ENCODE peak calls at places on chromosomes 12 and 14, in four cellular contexts. P, M, A and K are unnamed samples.

GRCh38 chr12:99024191-99024590 is 379.1 kb downstream of the APAF1 start:
- DNase-seq in P (no peak), A (no peak), M (no peak), K (no peak)

GRCh38 chr12:42725839-42726238 is 136.3 kb upstream of the PRICKLE1 start:
- DNase-seq in P (peak), A (peak), M (no peak), K (no peak)

GRCh38 chr14:58740584-58740983 is 102.8 kb downstream of the DACT1 start:
- DNase-seq in A (no peak), M (no peak), P (no peak), K (no peak)

GRCh38 chr12:98440165-98440581 is 75.2 kb upstream of the TMPO start:
- DNase-seq in A (peak), P (peak), M (peak), K (no peak)

GRCh38 chr12:52794479-52795331 is 1.2 kb downstream of the KRT3 start:
- DNase-seq in P (no peak), A (no peak), M (no peak), K (no peak)

GRCh38 chr12:112479413-112479812 is 60.7 kb downstream of the PTPN11 start:
- DNase-seq in M (no peak), P (no peak), A (no peak), K (no peak)

GRCh38 chr14:60506985-60507829 is 1.7 kb upstream of the SIX6 start:
- DNase-seq in A (no peak), M (no peak), P (no peak), K (no peak)

GRCh38 chr14:23402296-23403138 is 5.6 kb downstream of the MYH6 start:
- DNase-seq in M (no peak), A (no peak), P (no peak), K (no peak)

GRCh38 chr14:92794547-92794941 is 439 bp downstream of the GOLGA5 start:
- DNase-seq in A (no peak), M (no peak), P (no peak), K (no peak)

GRCh38 chr12:120406080-120406479 is 31.8 kb upstream of the COX6A1 start:
- DNase-seq in A (no peak), M (no peak), P (no peak), K (no peak)

GRCh38 chr12:21416611-21417121 is 20.8 kb upstream of the PYROXD1 start:
- DNase-seq in P (peak), M (no peak), A (no peak), K (no peak)

GRCh38 chr14:22900088-22900799 is 17.2 kb downstream of the REM2 start:
- DNase-seq in P (peak), A (peak), M (no peak), K (peak)

GRCh38 chr12:70576341-70577282 is 60.6 kb downstream of the PTPRB start:
- DNase-seq in A (peak), M (no peak), P (peak), K (no peak)

GRCh38 chr12:28872654-28873268 is 276.3 kb upstream of the FAR2 start:
- DNase-seq in A (peak), P (peak), M (peak), K (no peak)

GRCh38 chr12:49808686-49809368 is 19.4 kb downstream of the NCKAP5L start:
- DNase-seq in A (no peak), P (no peak), M (no peak), K (no peak)

GRCh38 chr12:56298828-56299227 is 1.3 kb downstream of the CS start:
- DNase-seq in P (no peak), M (no peak), A (no peak), K (no peak)

GRCh38 chr14:99794156-99794780 is 1.1 kb downstream of the EML1 start:
- DNase-seq in A (no peak), M (no peak), P (no peak), K (no peak)

GRCh38 chr12:50642755-50643154 is 121.1 kb upstream of the ATF1 start:
- DNase-seq in A (no peak), P (no peak), M (no peak), K (no peak)

GRCh38 chr14:83290447-83290846 is 1756.8 kb upstream of the SEL1L start:
- DNase-seq in A (no peak), M (no peak), P (no peak), K (no peak)

GRCh38 chr12:109761631-109761950 is 48.0 kb downstream of the FAM222A start:
- DNase-seq in A (no peak), P (no peak), M (peak), K (no peak)

GRCh38 chr14:21440857-21441256 is 15.1 kb downstream of the CHD8 start:
- DNase-seq in P (no peak), M (no peak), A (no peak), K (no peak)

GRCh38 chr12:108773798-108774788 is 42.8 kb upstream of the CORO1C start:
- DNase-seq in P (peak), M (peak), A (peak), K (no peak)

GRCh38 chr12:104292872-104293794 is 10.4 kb upstream of the EID3 start:
- DNase-seq in M (no peak), P (no peak), A (no peak), K (no peak)

GRCh38 chr14:89292579-89293348 is 124.3 kb downstream of the FOXN3 start:
- DNase-seq in M (no peak), P (no peak), A (no peak), K (no peak)

GRCh38 chr12:94925729-94926128 is 77.8 kb downstream of the NDUFA12 start:
- DNase-seq in A (no peak), M (no peak), P (no peak), K (no peak)

GRCh38 chr14:100155049-100155621 is 4.3 kb downstream of the DEGS2 start:
- DNase-seq in P (no peak), A (no peak), M (no peak), K (peak)

GRCh38 chr12:1811281-1811947 is 9.0 kb upstream of the LRTM2 start:
- DNase-seq in A (peak), M (no peak), P (no peak), K (no peak)

GRCh38 chr12:59780605-59781135 is 184.8 kb downstream of the SLC16A7 start:
- DNase-seq in A (peak), P (peak), M (no peak), K (no peak)

GRCh38 chr12:79331870-79332269 is 358.9 kb downstream of the PAWR start:
- DNase-seq in M (no peak), A (peak), P (no peak), K (no peak)

GRCh38 chr12:89862511-89863331 is 154.1 kb upstream of the ATP2B1 start:
- DNase-seq in A (no peak), M (no peak), P (peak), K (no peak)

GRCh38 chr12:47071241-47071852 is 8.1 kb upstream of the PCED1B start:
- DNase-seq in P (no peak), M (no peak), A (no peak), K (no peak)
- TF ChIP-seq CTCF in P (peak), M (no peak), A (peak), K (peak)

GRCh38 chr14:106414464-106414863 is 888.1 kb downstream of the TMEM121 start:
- DNase-seq in P (no peak), M (no peak), A (no peak), K (no peak)

GRCh38 chr14:106419432-106419831 is 893.0 kb downstream of the TMEM121 start:
- DNase-seq in M (no peak), A (no peak), P (no peak), K (no peak)

GRCh38 chr14:106422066-106422465 is 895.7 kb downstream of the TMEM121 start:
- DNase-seq in A (no peak), M (no peak), P (no peak), K (no peak)

GRCh38 chr14:106417224-106418049 is 891.1 kb downstream of the TMEM121 start:
- DNase-seq in P (no peak), M (peak), A (no peak), K (no peak)
- TF ChIP-seq CTCF in P (peak), M (peak), A (peak), K (peak)

GRCh38 chr12:14108702-14109101 is 127.3 kb upstream of the GRIN2B start:
- DNase-seq in M (no peak), P (no peak), A (no peak), K (no peak)

GRCh38 chr12:14113031-14113430 is 131.6 kb upstream of the GRIN2B start:
- DNase-seq in M (no peak), P (no peak), A (no peak), K (no peak)

DNA sequence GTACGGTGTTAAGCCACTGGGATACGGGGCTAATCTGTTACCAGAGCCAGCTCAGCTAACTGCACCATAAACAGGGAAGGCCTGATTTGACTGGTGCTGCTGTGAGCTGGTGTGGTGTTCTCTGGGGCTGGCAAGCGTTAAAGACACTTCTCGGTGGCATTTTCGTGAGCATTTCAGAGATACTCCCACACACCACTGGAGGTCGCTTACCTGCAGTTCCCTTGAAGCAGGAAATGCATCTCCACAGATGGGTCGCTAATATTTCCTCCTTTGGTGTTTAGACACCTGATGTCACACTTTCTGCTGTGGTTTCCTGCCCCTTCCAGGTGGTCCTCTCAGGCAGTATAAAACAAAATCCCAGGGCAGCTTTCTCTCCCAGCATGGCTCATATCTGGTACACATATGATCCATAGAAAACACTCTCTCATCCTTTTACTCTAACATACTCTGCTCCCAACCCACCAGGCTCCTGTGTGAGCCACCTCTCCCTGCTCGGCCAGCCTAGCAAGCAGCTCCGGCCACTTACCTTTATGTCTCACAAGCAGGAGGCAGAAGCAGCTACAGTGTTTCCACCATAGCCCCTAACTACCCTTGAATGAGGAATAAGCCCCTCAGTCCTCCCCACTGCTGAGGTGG is 129.9 kb upstream of the GRIN2B start:
- DNase-seq in M (no peak), A (no peak), P (no peak), K (no peak)
- TF ChIP-seq CTCF in M (no peak), A (no peak), P (no peak), K (peak)

DNA sequence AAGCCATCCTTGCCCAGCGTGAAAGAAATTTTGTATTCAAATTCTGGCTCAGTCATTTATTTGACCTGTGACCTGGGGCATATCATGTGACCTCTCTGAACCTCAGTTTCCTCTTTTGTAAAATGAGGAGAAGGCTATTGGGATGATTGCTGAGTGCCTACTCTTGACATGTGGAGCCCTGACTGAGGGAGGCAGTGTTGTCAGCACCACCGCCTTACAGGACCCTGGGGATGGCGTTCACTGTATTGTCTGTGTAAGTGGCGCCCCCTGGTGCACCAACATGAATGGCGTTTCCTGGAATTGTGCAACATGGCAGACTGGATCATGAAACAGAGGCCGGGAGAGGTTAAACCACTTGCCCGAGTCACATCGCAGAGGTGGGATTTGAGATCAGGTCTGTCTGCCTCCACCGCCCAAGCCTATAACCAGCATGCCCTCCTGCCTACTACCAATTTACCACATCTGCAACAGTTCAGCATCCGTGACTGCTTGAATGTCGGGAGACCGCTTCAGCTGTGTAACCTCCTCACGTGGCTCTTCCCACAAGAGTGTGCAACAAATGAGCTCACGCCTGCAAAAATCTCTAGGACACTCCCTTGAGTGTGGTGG is 20.1 kb upstream of the CCDC63 start:
- DNase-seq in P (peak), M (peak), A (peak), K (peak)
- TF ChIP-seq CTCF in P (peak), M (peak), A (peak), K (peak)

DNA sequence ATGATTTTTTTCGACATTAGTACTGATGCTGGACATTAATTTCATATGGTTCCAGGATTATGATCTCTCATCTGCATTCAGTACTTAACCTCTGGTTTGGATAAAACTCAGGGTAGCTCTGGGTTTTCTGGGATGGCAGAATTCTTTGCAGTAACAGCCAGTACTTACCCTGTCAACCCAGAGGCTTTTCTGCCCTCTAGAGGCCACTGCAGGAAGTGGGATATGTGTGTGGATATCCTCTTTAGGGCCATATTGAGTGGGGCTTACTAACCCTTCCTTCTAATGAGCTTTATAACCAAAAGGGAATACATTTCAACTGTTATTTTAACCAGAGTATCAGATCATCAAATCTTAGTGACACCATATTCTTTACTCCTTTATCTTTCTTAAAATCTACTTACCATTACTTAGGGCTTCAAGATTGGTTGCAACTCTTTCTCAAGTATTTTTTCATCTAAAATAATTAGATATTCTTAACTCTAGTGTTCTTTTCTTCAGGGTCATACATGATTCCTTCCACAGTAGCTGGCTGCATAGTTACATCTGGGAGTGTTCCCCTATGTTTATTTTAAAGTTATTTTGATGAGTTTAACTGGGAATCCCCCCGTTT is 488.0 kb upstream of the STXBP6 start:
- DNase-seq in M (peak), P (no peak), A (no peak), K (peak)
- TF ChIP-seq CTCF in M (peak), P (peak), A (peak), K (peak)

GRCh38 chr14:86646688-86647687 is 1117.0 kb downstream of the FLRT2 start:
- DNase-seq in A (no peak), M (no peak), P (peak), K (no peak)
- TF ChIP-seq CTCF in A (peak), M (no peak), P (no peak), K (peak)

GRCh38 chr12:3679831-3680230 is 73.1 kb downstream of the CRACR2A start:
- DNase-seq in A (no peak), P (no peak), M (no peak), K (no peak)

GRCh38 chr12:3677609-3678008 is 75.3 kb downstream of the CRACR2A start:
- DNase-seq in P (no peak), M (no peak), A (no peak), K (no peak)

GRCh38 chr12:3683670-3684069 is 69.2 kb downstream of the CRACR2A start:
- DNase-seq in M (no peak), A (peak), P (no peak), K (no peak)

GRCh38 chr12:3681595-3681921 is 71.4 kb downstream of the CRACR2A start:
- DNase-seq in P (no peak), A (no peak), M (no peak), K (no peak)

DNA sequence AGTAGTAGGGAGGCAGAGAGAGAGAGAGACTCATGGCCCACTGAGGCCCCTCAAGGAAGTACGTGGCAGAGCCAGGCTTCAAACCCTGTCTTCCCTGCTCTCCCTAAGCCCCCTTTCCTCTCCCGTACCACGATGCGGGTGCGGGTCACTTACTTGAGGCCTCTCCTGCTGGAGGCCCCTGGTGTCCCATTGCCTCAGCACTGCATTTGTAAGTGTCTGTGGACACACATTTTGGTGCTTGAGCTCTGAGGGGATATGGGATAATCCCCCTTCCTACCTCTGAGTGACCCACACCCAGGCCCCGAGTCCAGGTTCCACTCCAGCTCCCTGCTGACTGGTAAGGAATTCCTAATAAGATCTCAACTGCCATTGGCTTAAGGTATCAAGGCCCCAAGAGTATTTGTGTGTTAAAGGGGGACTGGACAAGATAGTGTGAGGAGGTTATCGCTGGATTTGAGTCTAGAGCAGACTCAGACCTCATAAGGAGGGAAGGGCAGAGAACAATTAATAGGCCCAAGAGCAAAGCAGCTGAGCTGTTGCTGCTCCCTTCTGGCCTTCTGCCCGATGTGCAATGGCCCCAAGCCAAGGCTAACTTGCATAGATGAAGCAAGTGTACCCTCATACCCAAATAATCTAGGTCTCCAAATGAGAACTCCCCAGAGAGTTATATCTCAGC is 71.9 kb downstream of the CRACR2A start:
- DNase-seq in P (no peak), M (peak), A (peak), K (no peak)
- TF ChIP-seq CTCF in P (no peak), M (no peak), A (peak), K (peak)